ENCODE peak calls at places on chromosome 2, in five cellular contexts. F is left ventricle myocardium inferior, R is foreskin fibroblast, H is SJSA1, Z is neuronal stem cell. O is an unnamed sample.

GRCh38 chr2:12293868-12294267 is 422.9 kb upstream of the TRIB2 start:
- DNase-seq in H (no peak), R (no peak), F (no peak), Z (no peak), O (no peak)

GRCh38 chr2:196242131-196242620 is 70.8 kb upstream of the STK17B start:
- DNase-seq in F (peak), R (peak), Z (no peak), H (no peak), O (no peak)

GRCh38 chr2:153071090-153071489 is 352.7 kb downstream of the ARL6IP6 start:
- DNase-seq in H (no peak), F (no peak), R (no peak), Z (no peak), O (no peak)

GRCh38 chr2:225117061-225117716 is 74.9 kb upstream of the DOCK10 start:
- DNase-seq in H (no peak), R (peak), Z (no peak), F (no peak), O (no peak)

GRCh38 chr2:237921967-237922492 is 44.8 kb upstream of the UBE2F start:
- DNase-seq in F (no peak), H (no peak), Z (no peak), R (no peak), O (no peak)

GRCh38 chr2:158202151-158202778 is 100.6 kb downstream of the UPP2 start:
- DNase-seq in H (no peak), Z (no peak), F (no peak), R (no peak), O (no peak)

GRCh38 chr2:202135111-202135874 is 62.2 kb downstream of the KIAA2012 start:
- DNase-seq in F (peak), H (peak), Z (no peak), R (peak), O (peak)

GRCh38 chr2:96533292-96534073 is 3.1 kb upstream of the ARID5A start:
- DNase-seq in R (peak), H (no peak), F (peak), Z (no peak), O (peak)

GRCh38 chr2:121774216-121774615 is 18.8 kb downstream of the TSN start:
- DNase-seq in H (no peak), Z (no peak), F (no peak), R (no peak), O (no peak)

GRCh38 chr2:72917875-72918660 is 749 bp downstream of the EMX1 start:
- DNase-seq in Z (no peak), F (no peak), H (peak), R (peak), O (no peak)

GRCh38 chr2:219908538-219908937 is 281.1 kb downstream of the SLC4A3 start:
- DNase-seq in R (no peak), Z (no peak), H (no peak), F (no peak), O (no peak)

GRCh38 chr2:30029804-30030203 is 108.4 kb upstream of the ALK start:
- DNase-seq in F (no peak), H (no peak), R (no peak), Z (no peak), O (no peak)

GRCh38 chr2:24818721-24819167 is 25.5 kb downstream of the CENPO start:
- DNase-seq in R (peak), H (no peak), Z (no peak), F (no peak), O (no peak)

GRCh38 chr2:37354571-37354970 is 10.1 kb downstream of the QPCT start:
- DNase-seq in R (no peak), F (no peak), H (no peak), Z (no peak), O (no peak)

GRCh38 chr2:220553150-220553549 is 925.7 kb downstream of the SLC4A3 start:
- DNase-seq in H (no peak), Z (no peak), R (no peak), F (no peak), O (peak)

GRCh38 chr2:65273344-65273743 is 45.7 kb downstream of the ACTR2 start:
- DNase-seq in Z (no peak), F (no peak), H (no peak), R (no peak), O (no peak)

GRCh38 chr2:216327447-216327846 is 44.8 kb downstream of the MARCHF4 start:
- DNase-seq in Z (no peak), H (no peak), F (no peak), R (no peak), O (no peak)

GRCh38 chr2:63057249-63058148 is 6.9 kb downstream of the OTX1 start:
- DNase-seq in R (peak), H (no peak), Z (peak), F (no peak), O (no peak)
- H3K4me3 ChIP-seq in R (no peak), H (no peak), Z (no peak), F (peak), O (no peak)

GRCh38 chr2:54054271-54054670 is 61.1 kb upstream of the ACYP2 start:
- DNase-seq in F (no peak), R (no peak), Z (no peak), H (no peak), O (no peak)

GRCh38 chr2:54054774-54055173 is 60.6 kb upstream of the ACYP2 start:
- DNase-seq in H (no peak), F (no peak), Z (no peak), R (no peak), O (no peak)

GRCh38 chr2:54050445-54050844 is 65.0 kb upstream of the ACYP2 start:
- DNase-seq in F (no peak), H (no peak), R (no peak), Z (no peak), O (no peak)

GRCh38 chr2:54052825-54053718 is 62.3 kb upstream of the ACYP2 start:
- DNase-seq in H (no peak), R (peak), F (no peak), Z (no peak), O (no peak)

GRCh38 chr2:54053830-54054229 is 61.6 kb upstream of the ACYP2 start:
- DNase-seq in F (no peak), H (no peak), Z (no peak), R (no peak), O (no peak)
- H3K4me3 ChIP-seq in F (no peak), H (no peak), Z (no peak), R (no peak), O (no peak)

GRCh38 chr2:230829959-230830358 is 34.8 kb upstream of the ITM2C start:
- DNase-seq in H (no peak), Z (no peak), R (no peak), F (no peak), O (no peak)

GRCh38 chr2:230828272-230828961 is 36.3 kb upstream of the ITM2C start:
- DNase-seq in F (peak), Z (no peak), R (no peak), H (no peak), O (no peak)

GRCh38 chr2:230829293-230829692 is 35.4 kb upstream of the ITM2C start:
- DNase-seq in R (no peak), H (no peak), F (no peak), Z (no peak), O (no peak)

GRCh38 chr2:230827774-230828271 is 36.9 kb upstream of the ITM2C start:
- DNase-seq in R (no peak), F (no peak), Z (no peak), H (no peak), O (no peak)

DNA sequence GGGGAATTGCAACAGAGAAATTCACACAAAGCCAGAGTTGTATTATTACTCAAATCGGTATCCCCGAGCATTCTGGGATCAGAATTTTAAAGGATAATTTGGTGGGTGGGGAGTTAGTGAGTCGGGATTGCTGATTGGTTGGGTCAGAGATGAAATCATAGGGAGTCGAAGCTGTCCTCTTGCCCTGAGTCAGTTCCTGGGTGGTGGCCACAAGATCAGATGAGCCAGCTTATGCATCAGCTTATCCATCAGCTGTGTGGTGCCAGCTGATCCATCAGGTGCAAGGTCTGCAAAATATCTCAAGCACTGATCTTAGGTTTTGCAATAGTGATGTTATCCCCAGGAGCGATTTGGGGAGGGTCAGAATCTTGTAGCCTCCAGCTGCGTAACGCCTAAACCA is 34.3 kb upstream of the ITM2C start:
- DNase-seq in Z (no peak), F (no peak), H (no peak), R (peak), O (no peak)
- H3K4me3 ChIP-seq in Z (no peak), F (no peak), H (no peak), R (no peak), O (no peak)

GRCh38 chr2:106542730-106543359 is 55.7 kb downstream of the CD8B2 start:
- DNase-seq in Z (peak), F (peak), H (peak), R (peak), O (no peak)
- H3K4me3 ChIP-seq in Z (no peak), F (peak), H (no peak), R (no peak), O (no peak)

O was measured in AG04449.